ENCODE peak calls at places on chromosomes 7 and 10, in seven cellular contexts. D, W, C, M, L, Q and R are unnamed samples.

GRCh38 chr7:91694221-91694856 is 186.2 kb downstream of the MTERF1 start:
- DNase-seq in D (no peak), W (no peak), C (no peak), M (no peak), L (no peak), Q (no peak), R (no peak)

GRCh38 chr10:113476191-113476590 is 76.7 kb upstream of the HABP2 start:
- DNase-seq in D (no peak), W (no peak), C (no peak), M (no peak), L (no peak), Q (no peak), R (peak; percentile 75)

GRCh38 chr7:44073664-44074348 is 8.4 kb upstream of the PGAM2 start:
- DNase-seq in D (no peak), W (peak; percentile 89), C (no peak), M (peak; percentile 91), L (no peak), Q (no peak), R (no peak)

GRCh38 chr10:24969732-24970330 is 17.4 kb upstream of the PRTFDC1 start:
- DNase-seq in D (no peak), W (no peak), C (no peak), M (no peak), L (no peak), Q (no peak), R (peak; percentile 12)

GRCh38 chr10:101310528-101311439 is 43.2 kb upstream of the BTRC start:
- DNase-seq in D (no peak), W (no peak), C (no peak), M (no peak), L (no peak), Q (no peak), R (no peak)

GRCh38 chr10:4264466-4264865 is 479.5 kb upstream of the KLF6 start:
- DNase-seq in D (no peak), W (no peak), C (no peak), M (no peak), L (no peak), Q (no peak), R (no peak)

GRCh38 chr7:27188666-27189559 is 3.9 kb upstream of the HOXA11 start:
- DNase-seq in D (no peak), W (peak; percentile 59), C (no peak), M (peak; percentile 78), L (no peak), Q (no peak), R (no peak)

GRCh38 chr10:49579621-49580020 is 30.5 kb upstream of the SLC18A3 start:
- DNase-seq in D (no peak), W (no peak), C (no peak), M (no peak), L (no peak), Q (no peak), R (no peak)

GRCh38 chr10:13894412-13895093 is 307.8 kb downstream of the PRPF18 start:
- DNase-seq in D (no peak), W (no peak), C (no peak), M (no peak), L (no peak), Q (no peak), R (no peak)

GRCh38 chr10:69914373-69915268 is 112.9 kb downstream of the COL13A1 start:
- DNase-seq in D (peak; percentile 65), W (no peak), C (no peak), M (peak; percentile 78), L (peak; percentile 45), Q (peak; percentile 88), R (no peak)

GRCh38 chr7:2572101-2572842 is 13.5 kb downstream of the IQCE start:
- DNase-seq in D (no peak), W (no peak), C (no peak), M (no peak), L (no peak), Q (peak; percentile 77), R (no peak)

GRCh38 chr10:10209152-10209551 is 808.5 kb upstream of the CELF2 start:
- DNase-seq in D (no peak), W (peak; percentile 64), C (no peak), M (no peak), L (no peak), Q (no peak), R (no peak)

GRCh38 chr10:122435212-122435827 is 19.1 kb upstream of the ARMS2 start:
- DNase-seq in D (peak; percentile 48), W (no peak), C (no peak), M (no peak), L (peak; percentile 30), Q (peak; percentile 23), R (no peak)

GRCh38 chr7:30846378-30846777 is 65.3 kb upstream of the AQP1 start:
- DNase-seq in D (no peak), W (no peak), C (no peak), M (peak; percentile 76), L (no peak), Q (no peak), R (no peak)

GRCh38 chr7:55187701-55188491 is 169.1 kb downstream of the EGFR start:
- DNase-seq in D (no peak), W (no peak), C (no peak), M (peak; percentile 19), L (peak; percentile 40), Q (no peak), R (no peak)

GRCh38 chr10:29140991-29141390 is 147.9 kb upstream of the LYZL1 start:
- DNase-seq in D (peak; percentile 73), W (no peak), C (no peak), M (no peak), L (no peak), Q (no peak), R (no peak)

GRCh38 chr7:53984776-53985175 is 557.4 kb upstream of the VSTM2A start:
- DNase-seq in D (no peak), W (no peak), C (no peak), M (no peak), L (no peak), Q (no peak), R (no peak)

GRCh38 chr10:11874568-11875182 is 51.5 kb downstream of the PROSER2 start:
- DNase-seq in D (peak; percentile 65), W (no peak), C (peak; percentile 8), M (no peak), L (peak; percentile 80), Q (peak; percentile 89), R (no peak)

GRCh38 chr10:127142141-127142540 is 54.2 kb downstream of the INSYN2A start:
- DNase-seq in D (no peak), W (no peak), C (no peak), M (no peak), L (no peak), Q (no peak), R (no peak)

GRCh38 chr10:124062390-124062789 is 31.0 kb downstream of the CHST15 start:
- DNase-seq in D (no peak), W (no peak), C (no peak), M (no peak), L (peak; percentile 70), Q (no peak), R (no peak)

GRCh38 chr7:117567781-117568180 is 88.0 kb downstream of the CFTR start:
- DNase-seq in D (no peak), W (no peak), C (no peak), M (no peak), L (no peak), Q (no peak), R (no peak)

GRCh38 chr10:133260895-133261725 is 15.6 kb downstream of the ADAM8 start:
- DNase-seq in D (peak; percentile 60), W (peak; percentile 84), C (no peak), M (peak; percentile 71), L (no peak), Q (peak; percentile 61), R (no peak)

GRCh38 chr7:19957664-19958063 is 184.2 kb upstream of the TMEM196 start:
- DNase-seq in D (peak; percentile 12), W (no peak), C (no peak), M (no peak), L (no peak), Q (no peak), R (no peak)

GRCh38 chr7:19964198-19964597 is 190.8 kb upstream of the TMEM196 start:
- DNase-seq in D (no peak), W (no peak), C (no peak), M (no peak), L (no peak), Q (no peak), R (no peak)

GRCh38 chr7:19963695-19964094 is 190.3 kb upstream of the TMEM196 start:
- DNase-seq in D (no peak), W (no peak), C (no peak), M (no peak), L (no peak), Q (no peak), R (no peak)

GRCh38 chr7:19958309-19958896 is 185.0 kb upstream of the TMEM196 start:
- DNase-seq in D (peak; percentile 93), W (no peak), C (no peak), M (no peak), L (peak; percentile 1), Q (no peak), R (no peak)
- TF ChIP-seq EP300 in D (peak; percentile 96), W (no peak), C (no peak), M (no peak), L (no peak), Q (no peak), R (no peak)

DNA sequence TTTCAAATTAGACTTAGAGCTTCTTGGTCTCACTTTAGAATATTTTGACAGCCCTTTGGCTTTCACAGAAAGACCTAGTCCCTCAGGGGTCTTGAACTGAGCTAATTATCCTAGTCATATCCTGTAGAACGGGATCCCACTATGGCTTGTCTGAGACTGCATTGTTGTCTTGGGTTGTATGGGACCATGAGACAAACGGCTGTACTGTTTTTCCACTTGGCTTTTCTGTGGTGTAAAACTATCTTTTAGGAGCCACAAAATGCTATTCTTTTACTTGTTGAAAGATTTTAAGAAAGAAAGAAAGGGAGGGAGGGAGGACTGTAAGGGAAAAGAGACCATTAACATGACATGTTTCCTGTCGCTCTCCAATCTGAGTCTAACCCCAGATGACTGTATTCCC is 432.5 kb downstream of the AUTS2 start:
- DNase-seq in D (no peak), W (no peak), C (no peak), M (no peak), L (no peak), Q (no peak), R (no peak)
- TF ChIP-seq EP300 in D (no peak), W (no peak), C (no peak), M (no peak), L (no peak), Q (no peak), R (no peak)

GRCh38 chr7:104931181-104931781 is 82.7 kb upstream of the KMT2E start:
- DNase-seq in D (no peak), W (no peak), C (no peak), M (peak; percentile 56), L (no peak), Q (no peak), R (no peak)
- TF ChIP-seq EP300 in D (no peak), W (no peak), C (no peak), M (no peak), L (no peak), Q (no peak), R (no peak)

DNA sequence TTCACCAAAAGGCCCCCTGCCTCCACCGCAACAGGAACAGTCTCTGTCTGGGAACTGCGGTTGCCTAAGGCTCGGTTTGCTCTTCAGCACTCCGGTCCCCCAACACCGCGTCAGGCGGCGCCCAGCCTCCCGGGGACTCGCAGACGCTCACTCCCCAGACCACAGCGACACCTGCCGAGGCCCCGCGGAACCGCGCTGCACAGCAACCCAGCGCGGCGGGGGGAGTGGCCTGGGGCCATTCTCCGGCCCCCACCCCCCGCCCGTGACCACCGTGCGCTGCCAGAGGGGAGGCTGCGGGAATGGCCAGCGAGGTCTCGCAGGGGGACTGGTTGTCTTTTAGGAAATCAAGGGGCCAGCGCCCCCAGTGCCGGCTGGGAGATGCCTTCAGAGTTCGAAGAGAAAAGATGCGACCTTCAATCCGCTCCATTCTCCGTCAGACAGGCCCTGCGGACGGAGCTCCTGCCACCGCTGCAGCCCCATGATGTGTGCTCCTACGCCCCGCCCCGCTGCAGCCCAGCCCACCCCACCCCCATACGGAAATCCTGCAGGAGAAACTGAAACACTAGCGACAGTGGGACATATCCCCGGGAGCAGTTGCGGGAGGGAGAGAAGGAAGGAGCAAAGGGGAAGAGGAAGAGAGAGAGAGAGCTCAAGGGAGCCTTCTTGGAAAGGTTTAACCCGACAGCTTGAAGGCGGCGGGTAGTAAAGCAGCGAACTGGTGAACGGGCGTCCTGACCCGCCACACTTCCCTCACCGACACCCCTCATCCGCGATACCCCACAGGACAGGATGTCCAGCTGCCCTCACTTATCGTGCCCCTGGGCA is 137.4 kb upstream of the CDCA7L start:
- DNase-seq in D (peak; percentile 75), W (peak; percentile 91), C (peak; percentile 35), M (peak; percentile 93), L (peak; percentile 38), Q (peak; percentile 82), R (peak; percentile 97)
- TF ChIP-seq EP300 in D (no peak), W (no peak), C (no peak), M (no peak), L (no peak), Q (no peak), R (no peak)